ENCODE peak calls at places on chromosome 3, in eight cellular contexts. S, X, W, L, F, A, E and D are unnamed samples.

GRCh38 chr3:58190882-58191281 is 19.9 kb downstream of the DNASE1L3 start:
- DNase-seq in S (no peak), X (no peak), W (no peak), L (no peak), F (no peak), A (no peak), E (no peak), D (no peak)

GRCh38 chr3:114411811-114412803 is 118.3 kb downstream of the TIGIT start:
- DNase-seq in S (no peak), X (no peak), W (no peak), L (peak; percentile 66), F (no peak), A (peak; percentile 51), E (no peak), D (no peak)

GRCh38 chr3:117998071-117998470 is 1036.6 kb downstream of the IGSF11 start:
- DNase-seq in S (no peak), X (no peak), W (no peak), L (peak; percentile 9), F (no peak), A (no peak), E (no peak), D (no peak)

GRCh38 chr3:30659270-30660127 is 53.1 kb downstream of the TGFBR2 start:
- DNase-seq in S (no peak), X (no peak), W (no peak), L (peak; percentile 69), F (no peak), A (peak; percentile 91), E (no peak), D (no peak)

GRCh38 chr3:187773233-187773962 is 28.1 kb upstream of the BCL6 start:
- DNase-seq in S (no peak), X (peak; percentile 85), W (no peak), L (no peak), F (no peak), A (no peak), E (no peak), D (no peak)

GRCh38 chr3:141625506-141625905 is 112.6 kb upstream of the RNF7 start:
- DNase-seq in S (no peak), X (no peak), W (no peak), L (peak; percentile 81), F (no peak), A (peak; percentile 48), E (no peak), D (no peak)

GRCh38 chr3:37537914-37538691 is 323.6 kb upstream of the CTDSPL start:
- DNase-seq in S (no peak), X (no peak), W (no peak), L (no peak), F (no peak), A (peak; percentile 1), E (no peak), D (peak; percentile 68)

GRCh38 chr3:94062513-94063404 is at the start of the genes DHFR2 and NSUN3:
- DNase-seq in S (peak; percentile 93), X (peak; percentile 98), W (peak; percentile 91), L (peak; percentile 98), F (peak; percentile 63), A (peak; percentile 99), E (peak; percentile 91), D (peak; percentile 99)

GRCh38 chr3:24472358-24472757 is 22.3 kb downstream of the THRB start:
- DNase-seq in S (no peak), X (no peak), W (no peak), L (peak; percentile 78), F (no peak), A (no peak), E (no peak), D (no peak)

GRCh38 chr3:148078659-148079058 is 619.0 kb upstream of the AGTR1 start:
- DNase-seq in S (no peak), X (no peak), W (no peak), L (no peak), F (no peak), A (no peak), E (no peak), D (no peak)

GRCh38 chr3:46409735-46410489 is 2.9 kb downstream of the CCRL2 start:
- DNase-seq in S (no peak), X (no peak), W (no peak), L (no peak), F (no peak), A (no peak), E (no peak), D (no peak)

GRCh38 chr3:186511702-186512101 is 32.5 kb downstream of the CRYGS start:
- DNase-seq in S (no peak), X (no peak), W (no peak), L (no peak), F (no peak), A (no peak), E (no peak), D (no peak)

GRCh38 chr3:104168386-104168785 is 1198.3 kb upstream of the ALCAM start:
- DNase-seq in S (no peak), X (no peak), W (no peak), L (no peak), F (no peak), A (no peak), E (no peak), D (no peak)

GRCh38 chr3:15645740-15646490 is 44.4 kb downstream of the BTD start:
- DNase-seq in S (no peak), X (no peak), W (no peak), L (peak; percentile 96), F (no peak), A (peak; percentile 94), E (no peak), D (no peak)

GRCh38 chr3:99751649-99752048 is 66.0 kb upstream of the CMSS1 start:
- DNase-seq in S (no peak), X (no peak), W (no peak), L (peak; percentile 43), F (no peak), A (peak; percentile 88), E (no peak), D (no peak)

GRCh38 chr3:195394700-195395099 is 48.1 kb downstream of the ACAP2 start:
- DNase-seq in S (no peak), X (no peak), W (no peak), L (peak; percentile 15), F (no peak), A (no peak), E (no peak), D (no peak)

GRCh38 chr3:128545120-128545752 is 52.2 kb upstream of the GATA2 start:
- DNase-seq in S (no peak), X (no peak), W (no peak), L (no peak), F (no peak), A (no peak), E (no peak), D (no peak)

GRCh38 chr3:54424283-54424682 is 301.9 kb downstream of the CACNA2D3 start:
- DNase-seq in S (no peak), X (no peak), W (no peak), L (no peak), F (no peak), A (no peak), E (no peak), D (no peak)

GRCh38 chr3:38015984-38016383 is 13.5 kb downstream of the PLCD1 start:
- DNase-seq in S (peak; percentile 20), X (no peak), W (no peak), L (no peak), F (no peak), A (no peak), E (no peak), D (no peak)

GRCh38 chr3:157088506-157089454 is 71.2 kb downstream of the CCNL1 start:
- DNase-seq in S (peak; percentile 99), X (peak; percentile 95), W (no peak), L (peak; percentile 87), F (peak; percentile 87), A (peak; percentile 98), E (peak; percentile 94), D (peak; percentile 98)

GRCh38 chr3:13168391-13168790 is 95.2 kb upstream of the IQSEC1 start:
- DNase-seq in S (peak; percentile 2), X (no peak), W (no peak), L (no peak), F (no peak), A (no peak), E (no peak), D (no peak)

GRCh38 chr3:133937756-133938601 is 42.3 kb upstream of the RAB6B start:
- DNase-seq in S (no peak), X (no peak), W (no peak), L (no peak), F (no peak), A (peak; percentile 74), E (no peak), D (no peak)

GRCh38 chr3:23455084-23455483 is 252.0 kb downstream of the UBE2E2 start:
- DNase-seq in S (no peak), X (no peak), W (no peak), L (peak; percentile 92), F (no peak), A (peak; percentile 87), E (no peak), D (no peak)

GRCh38 chr3:52041118-52041847 is 15.1 kb downstream of the DUSP7 start:
- DNase-seq in S (no peak), X (no peak), W (peak; percentile 5), L (no peak), F (no peak), A (no peak), E (no peak), D (peak; percentile 70)

GRCh38 chr3:105798381-105798934 is 70.4 kb downstream of the CBLB start:
- DNase-seq in S (no peak), X (peak; percentile 90), W (no peak), L (no peak), F (no peak), A (no peak), E (no peak), D (peak; percentile 11)

GRCh38 chr3:178847170-178847569 is 224.4 kb downstream of the ZMAT3 start:
- DNase-seq in S (no peak), X (no peak), W (no peak), L (no peak), F (no peak), A (peak; percentile 19), E (no peak), D (peak; percentile 12)

GRCh38 chr3:184325715-184326114 is 11.3 kb downstream of the EIF4G1 start:
- DNase-seq in S (no peak), X (no peak), W (no peak), L (no peak), F (no peak), A (no peak), E (no peak), D (no peak)

GRCh38 chr3:192845196-192845855 is 72.3 kb downstream of the MB21D2 start:
- DNase-seq in S (no peak), X (no peak), W (no peak), L (no peak), F (no peak), A (no peak), E (no peak), D (no peak)

GRCh38 chr3:12229896-12230295 is 59.0 kb upstream of the PPARG start:
- DNase-seq in S (no peak), X (no peak), W (no peak), L (peak; percentile 77), F (no peak), A (no peak), E (no peak), D (no peak)

GRCh38 chr3:85576091-85576690 is 617.4 kb downstream of the CADM2 start:
- DNase-seq in S (no peak), X (peak; percentile 56), W (no peak), L (peak; percentile 70), F (no peak), A (peak; percentile 65), E (peak; percentile 59), D (peak; percentile 77)

GRCh38 chr3:157888040-157888439 is 218.2 kb downstream of the SHOX2 start:
- DNase-seq in S (no peak), X (no peak), W (no peak), L (no peak), F (no peak), A (no peak), E (no peak), D (no peak)

GRCh38 chr3:64291345-64291744 is 66.1 kb upstream of the PRICKLE2 start:
- DNase-seq in S (no peak), X (no peak), W (no peak), L (peak; percentile 97), F (no peak), A (peak; percentile 94), E (no peak), D (no peak)

GRCh38 chr3:141331370-141332318 is 36.7 kb upstream of the ZBTB38 start:
- DNase-seq in S (peak; percentile 88), X (no peak), W (no peak), L (peak; percentile 89), F (no peak), A (peak; percentile 98), E (no peak), D (no peak)

GRCh38 chr3:190840146-190840545 is 22.3 kb downstream of the GMNC start:
- DNase-seq in S (no peak), X (no peak), W (no peak), L (peak; percentile 38), F (no peak), A (peak; percentile 20), E (no peak), D (peak; percentile 57)